ENCODE peak calls at places on chromosomes 12 and 14, in four cellular contexts. I, H, X and F are unnamed samples.

GRCh38 chr14:70595443-70596185 is 4.8 kb downstream of the MED6 start:
- DNase-seq in I (no peak), H (peak), X (no peak), F (no peak)

GRCh38 chr12:51549637-51550036 is 41.4 kb upstream of the SCN8A start:
- DNase-seq in I (no peak), H (peak), X (no peak), F (no peak)

GRCh38 chr12:124811633-124812032 is 52.0 kb downstream of the SCARB1 start:
- DNase-seq in I (no peak), H (no peak), X (no peak), F (no peak)

GRCh38 chr12:130967631-130968030 is 13.9 kb downstream of the ADGRD1 start:
- DNase-seq in I (no peak), H (no peak), X (no peak), F (no peak)

GRCh38 chr14:99185436-99186068 is 86.4 kb downstream of the BCL11B start:
- DNase-seq in I (no peak), H (no peak), X (no peak), F (no peak)

GRCh38 chr14:101293609-101294008 is 267.7 kb upstream of the DIO3 start:
- DNase-seq in I (no peak), H (no peak), X (no peak), F (no peak)

GRCh38 chr12:113102811-113103210 is 32.8 kb downstream of the RASAL1 start:
- DNase-seq in I (no peak), H (no peak), X (no peak), F (no peak)

GRCh38 chr12:115411121-115411520 is 727.1 kb upstream of the TBX3 start:
- DNase-seq in I (no peak), H (no peak), X (no peak), F (no peak)

GRCh38 chr12:69386921-69387320 is 27.4 kb downstream of the YEATS4 start:
- DNase-seq in I (no peak), H (no peak), X (no peak), F (no peak)

GRCh38 chr14:53539489-53540126 is 386.5 kb upstream of the DDHD1 start:
- DNase-seq in I (peak), H (peak), X (peak), F (peak)

GRCh38 chr12:94779520-94779919 is 129.2 kb upstream of the TMCC3 start:
- DNase-seq in I (no peak), H (peak), X (no peak), F (peak)

GRCh38 chr12:57612711-57613426 is 1.6 kb downstream of the ARHGEF25 start:
- DNase-seq in I (no peak), H (no peak), X (no peak), F (no peak)

DNA sequence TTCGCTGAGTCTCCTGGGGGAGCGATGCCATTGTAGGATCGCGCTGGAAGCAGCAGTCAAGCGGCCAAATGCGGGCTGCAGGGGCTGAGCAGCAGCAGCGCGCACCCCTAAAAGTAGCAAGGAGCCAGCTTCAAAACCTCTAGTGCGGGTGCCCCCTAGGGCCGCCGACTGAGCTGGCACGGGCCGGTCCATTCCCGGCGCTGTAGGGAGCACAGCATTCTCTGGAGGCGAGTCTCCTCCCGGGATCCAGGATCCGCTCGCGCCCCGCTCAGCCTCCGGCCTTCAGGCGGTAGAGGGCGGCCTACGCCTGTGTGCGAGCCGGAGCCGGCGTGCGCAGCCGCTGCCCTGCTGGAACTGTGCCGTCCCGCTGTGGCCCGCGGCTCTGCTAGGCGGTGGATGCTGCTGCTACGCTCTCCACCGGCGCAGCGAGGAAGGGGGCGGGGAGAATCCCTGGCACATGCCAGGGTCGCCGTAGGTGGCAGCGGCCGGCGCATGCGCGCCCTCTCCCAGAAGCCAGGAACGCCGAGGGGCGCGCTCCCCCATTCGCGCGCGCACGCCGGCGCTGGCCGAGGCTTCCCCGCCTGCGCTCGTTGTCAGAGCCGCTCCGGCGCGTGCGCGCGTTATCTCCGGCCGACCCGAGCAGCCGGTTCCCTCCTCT is at the start of gene FUT8:
- DNase-seq in I (peak), H (peak), X (peak), F (peak)
- H3K14ac ChIP-seq in I (peak), H (peak), X (no peak), F (peak)

GRCh38 chr12:11623382-11623781 is 26.1 kb upstream of the ETV6 start:
- DNase-seq in I (no peak), H (peak), X (no peak), F (peak)
- H2BK15ac ChIP-seq in I (no peak), H (no peak), X (no peak), F (no peak)

DNA sequence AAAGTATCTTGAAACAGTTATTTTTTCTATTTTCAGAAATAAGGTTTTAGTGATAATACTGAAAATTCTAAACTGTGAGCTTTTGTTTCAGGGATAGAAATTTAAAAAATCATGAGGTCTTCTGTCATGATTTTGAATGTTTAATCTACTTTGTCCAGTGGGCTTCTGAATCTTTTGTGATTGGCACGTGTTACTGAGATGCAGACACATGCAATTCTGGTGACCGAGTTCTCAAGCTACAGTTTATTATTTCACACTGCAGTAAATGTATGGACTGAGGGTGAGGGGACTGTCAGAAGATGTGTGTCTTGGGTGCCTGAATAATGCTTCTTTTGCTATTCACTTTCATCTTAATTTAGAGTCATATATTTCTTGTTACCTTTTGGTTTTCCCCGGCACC is 778.7 kb downstream of the DIO2 start:
- DNase-seq in I (no peak), H (no peak), X (no peak), F (no peak)
- H3K4ac ChIP-seq in I (no peak), H (no peak), X (no peak), F (no peak)

DNA sequence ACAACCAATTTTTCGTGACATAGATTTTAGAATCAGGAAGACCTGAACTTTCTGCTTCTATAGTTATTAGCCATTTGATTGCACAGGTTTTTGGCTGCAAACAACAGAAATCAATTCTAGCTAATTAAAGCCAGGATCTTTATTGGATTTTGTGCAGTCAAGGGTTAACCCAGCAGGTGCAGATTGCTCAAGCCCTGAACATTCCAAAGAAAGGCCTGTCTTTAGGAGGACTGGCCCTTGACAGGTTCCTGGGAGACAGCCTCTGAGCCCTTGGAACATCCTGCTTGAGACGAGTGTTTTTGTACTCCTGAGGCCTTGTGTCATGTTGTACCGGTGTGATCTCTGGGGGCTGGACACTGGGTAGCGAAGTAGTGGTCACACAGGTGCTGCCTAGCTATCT is 174.6 kb downstream of the PTCSC3 start:
- DNase-seq in I (no peak), H (no peak), X (no peak), F (no peak)
- H3K14ac ChIP-seq in I (no peak), H (no peak), X (no peak), F (no peak)

DNA sequence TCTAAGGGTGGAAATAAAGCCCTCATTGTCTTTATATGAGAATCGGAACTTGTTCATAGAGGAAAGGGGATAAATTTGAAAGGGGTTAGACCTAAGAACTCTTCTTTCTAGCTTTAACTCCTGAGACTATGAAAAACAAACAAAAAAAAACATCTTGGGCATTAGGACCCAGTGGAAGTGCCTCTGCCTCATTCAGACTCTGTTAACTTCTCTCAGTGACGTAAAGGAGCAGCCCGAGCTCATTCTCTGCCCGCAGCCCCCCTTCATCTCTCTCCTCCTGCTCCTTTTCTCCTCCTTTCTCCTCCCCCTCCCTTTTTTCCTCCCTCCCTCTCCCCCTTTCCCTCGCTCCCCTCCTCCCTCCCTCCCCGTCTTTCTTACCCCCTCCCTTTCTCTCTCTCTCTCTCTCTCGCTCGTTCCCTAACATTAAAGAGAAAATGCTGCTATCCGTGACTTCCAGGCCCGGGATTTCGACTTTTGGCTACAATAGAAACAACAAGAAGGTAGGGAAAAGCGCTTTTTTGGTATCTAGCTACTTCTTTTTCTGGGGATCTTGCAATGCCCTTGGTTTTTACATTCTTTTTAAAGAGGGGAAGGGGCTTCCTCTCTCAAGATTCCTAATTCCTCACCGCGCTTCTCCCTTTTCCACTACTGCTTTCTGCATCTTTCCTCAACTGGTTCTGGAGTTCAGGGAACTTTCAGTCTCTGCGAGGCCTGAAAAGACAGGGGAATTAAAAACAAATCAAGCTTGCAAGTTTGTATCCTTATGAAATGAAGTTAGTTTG is at the start of gene RBMS2:
- DNase-seq in I (peak), H (peak), X (no peak), F (peak)
- H2BK15ac ChIP-seq in I (no peak), H (peak), X (no peak), F (no peak)

DNA sequence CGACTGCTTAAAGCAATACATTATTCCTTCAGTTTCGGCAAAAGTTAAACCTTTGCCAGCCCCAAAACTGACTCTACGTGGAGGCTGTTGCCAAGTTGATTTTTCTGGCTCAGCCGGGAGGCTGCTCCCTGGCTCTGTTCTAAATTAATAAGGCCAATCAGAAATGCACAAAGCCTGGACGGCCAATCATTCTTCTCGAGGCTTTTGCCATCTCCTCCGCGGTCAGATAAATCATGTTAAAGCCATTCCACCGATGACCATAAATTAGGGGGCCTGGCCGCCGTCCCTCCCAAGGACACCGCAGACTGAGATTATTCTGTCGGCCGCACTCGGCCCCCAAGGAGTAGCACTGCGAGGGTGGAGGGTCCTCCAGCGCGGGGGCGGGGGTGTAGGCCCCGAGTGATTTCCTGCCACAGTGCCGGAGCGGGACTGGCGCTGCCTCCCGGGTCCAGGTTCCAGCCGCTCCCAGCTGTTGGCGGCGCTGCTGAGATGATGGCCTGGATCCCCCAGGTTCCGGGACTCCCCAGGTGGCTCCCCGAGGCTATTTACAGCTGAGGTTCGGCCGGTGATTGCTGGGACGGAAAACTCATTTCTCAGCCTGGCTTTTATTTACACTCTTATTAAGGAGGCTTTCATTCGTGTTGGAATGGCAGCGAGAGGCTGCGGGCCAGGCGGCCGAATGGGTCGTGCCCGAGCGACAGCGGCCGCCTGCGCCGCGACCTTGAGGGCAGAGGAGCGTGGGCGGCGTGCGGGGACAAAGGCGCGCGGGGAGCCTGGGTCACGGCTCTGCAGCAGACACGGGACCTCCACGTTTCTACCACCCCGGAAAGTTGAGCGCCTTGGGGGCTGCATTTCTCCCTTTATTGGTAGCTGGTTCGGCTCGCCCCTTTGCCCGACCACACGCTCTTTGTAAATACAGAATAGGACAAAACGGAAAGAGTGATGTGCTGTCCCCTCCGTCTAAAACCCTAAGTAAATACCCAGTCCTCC is 165.2 kb downstream of the MON2 start:
- DNase-seq in I (peak), H (peak), X (peak), F (peak)
- H3K4ac ChIP-seq in I (no peak), H (no peak), X (no peak), F (peak)

GRCh38 chr12:62778187-62778586 is 156.8 kb downstream of the PPM1H start:
- DNase-seq in I (no peak), H (no peak), X (no peak), F (no peak)

GRCh38 chr12:62781136-62781880 is 153.6 kb downstream of the PPM1H start:
- DNase-seq in I (no peak), H (no peak), X (no peak), F (no peak)

GRCh38 chr12:62776997-62777396 is 158.0 kb downstream of the PPM1H start:
- DNase-seq in I (no peak), H (no peak), X (no peak), F (no peak)

GRCh38 chr12:62776575-62776974 is 158.4 kb downstream of the PPM1H start:
- DNase-seq in I (no peak), H (no peak), X (no peak), F (no peak)

GRCh38 chr12:62779488-62779887 is 155.5 kb downstream of the PPM1H start:
- DNase-seq in I (no peak), H (no peak), X (no peak), F (no peak)
- H3K14ac ChIP-seq in I (no peak), H (no peak), X (no peak), F (no peak)

GRCh38 chr14:64203366-64204006 is 90.7 kb downstream of the ESR2 start:
- DNase-seq in I (no peak), H (no peak), X (no peak), F (no peak)

GRCh38 chr14:64202731-64203130 is 91.4 kb downstream of the ESR2 start:
- DNase-seq in I (no peak), H (no peak), X (no peak), F (no peak)

GRCh38 chr14:64201931-64202330 is 92.2 kb downstream of the ESR2 start:
- DNase-seq in I (no peak), H (no peak), X (no peak), F (no peak)

GRCh38 chr14:64200170-64200569 is 94.0 kb downstream of the ESR2 start:
- DNase-seq in I (no peak), H (no peak), X (no peak), F (peak)

GRCh38 chr14:64201296-64201695 is 92.9 kb downstream of the ESR2 start:
- DNase-seq in I (no peak), H (no peak), X (no peak), F (no peak)
- H2BK15ac ChIP-seq in I (no peak), H (no peak), X (no peak), F (no peak)

GRCh38 chr12:53461591-53461990 is 9.7 kb downstream of the PCBP2 start:
- DNase-seq in I (no peak), H (no peak), X (no peak), F (no peak)

GRCh38 chr12:53459097-53459496 is 7.2 kb downstream of the PCBP2 start:
- DNase-seq in I (no peak), H (no peak), X (no peak), F (no peak)

GRCh38 chr12:53463802-53464375 is 12.0 kb downstream of the PCBP2 start:
- DNase-seq in I (no peak), H (no peak), X (no peak), F (no peak)

GRCh38 chr12:53462935-53463334 is 11.0 kb downstream of the PCBP2 start:
- DNase-seq in I (no peak), H (no peak), X (no peak), F (no peak)

DNA sequence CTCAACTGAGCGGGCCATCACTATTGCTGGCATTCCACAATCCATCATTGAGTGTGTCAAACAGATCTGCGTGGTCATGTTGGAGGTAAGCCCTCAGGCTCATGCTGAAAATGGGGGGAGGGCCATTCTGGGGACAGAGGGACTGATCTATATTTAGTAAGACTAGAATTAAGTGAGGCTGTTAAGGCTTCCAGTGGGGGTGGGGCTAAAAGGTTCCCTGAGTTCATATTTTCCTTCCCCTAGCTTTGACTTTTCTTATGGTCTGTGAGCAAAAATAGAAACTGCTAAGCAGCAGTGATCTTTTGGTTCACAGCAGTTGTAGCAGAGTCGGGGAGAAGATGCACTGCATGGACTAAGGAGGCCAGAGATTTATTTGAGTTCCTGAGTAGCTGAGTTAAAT is 9.2 kb downstream of the PCBP2 start:
- DNase-seq in I (no peak), H (no peak), X (no peak), F (no peak)
- H3K4ac ChIP-seq in I (no peak), H (no peak), X (no peak), F (no peak)

DNA sequence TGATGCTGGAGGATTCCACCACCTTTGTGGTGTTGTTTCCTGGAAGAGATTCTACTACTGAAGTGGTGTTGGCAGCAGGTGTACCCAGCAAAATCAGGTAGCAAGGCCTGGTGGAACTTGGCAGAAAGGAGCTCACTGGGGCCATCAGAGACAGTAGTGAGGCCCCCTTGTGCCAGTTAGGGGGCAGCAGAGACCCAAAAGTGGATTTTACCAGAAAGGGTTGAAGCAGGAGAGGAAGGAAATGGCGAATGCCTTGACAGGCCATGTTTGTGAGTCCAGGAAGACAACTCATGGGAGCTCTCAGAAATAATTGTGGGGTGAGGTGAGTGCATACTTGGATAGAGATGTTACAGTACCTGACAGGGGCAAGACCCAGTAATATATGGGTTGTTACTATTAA is 137.7 kb upstream of the FGD4 start:
- DNase-seq in I (no peak), H (no peak), X (no peak), F (no peak)
- H3K14ac ChIP-seq in I (no peak), H (no peak), X (no peak), F (no peak)